ENCODE peak calls at places on chromosomes 2 and 18, in six cellular contexts. E is K562, V is GM23338, K is HCT116, D is SK-N-SH, Q is HepG2. G is an unnamed sample.

GRCh38 chr2:72116081-72116533 is 31.6 kb downstream of the CYP26B1 start:
- DNase-seq in K (no peak), D (peak; percentile 44), V (peak; percentile 73), Q (no peak), E (peak; percentile 38), G (no peak)

GRCh38 chr2:221104391-221104811 is 467.7 kb downstream of the EPHA4 start:
- DNase-seq in V (peak; percentile 41), K (no peak), E (no peak), D (no peak), Q (no peak), G (no peak)

GRCh38 chr2:36371963-36372391 is 16.4 kb downstream of the CRIM1 start:
- DNase-seq in V (peak; percentile 80), D (no peak), K (no peak), Q (peak; percentile 73), E (no peak), G (no peak)

GRCh38 chr2:7661532-7661931 is 744.3 kb downstream of the RNF144A start:
- DNase-seq in Q (no peak), K (no peak), V (no peak), E (no peak), D (no peak), G (no peak)

GRCh38 chr2:23420840-23421476 is 36.0 kb downstream of the KLHL29 start:
- DNase-seq in D (peak; percentile 43), K (no peak), Q (no peak), E (no peak), V (no peak), G (no peak)

GRCh38 chr2:611519-611918 is 65.7 kb downstream of the TMEM18 start:
- DNase-seq in K (no peak), V (no peak), E (no peak), D (no peak), Q (no peak), G (no peak)

GRCh38 chr2:44941551-44942234 is at the start of gene SIX3:
- DNase-seq in E (no peak), K (peak; percentile 79), V (peak; percentile 78), D (peak; percentile 89), Q (no peak), G (no peak)

GRCh38 chr2:189548686-189549439 is 31.7 kb downstream of the SLC40A1 start:
- DNase-seq in K (no peak), V (no peak), Q (peak; percentile 79), D (no peak), E (peak; percentile 11), G (no peak)

GRCh38 chr2:47656715-47657600 is 126.0 kb upstream of the MSH6 start:
- DNase-seq in Q (no peak), V (no peak), D (no peak), K (no peak), E (no peak), G (no peak)

GRCh38 chr2:224126001-224126400 is 86.9 kb upstream of the SERPINE2 start:
- DNase-seq in D (no peak), E (no peak), K (no peak), Q (no peak), V (peak; percentile 31), G (no peak)

GRCh38 chr2:71694501-71695234 is 241.3 kb downstream of the DYSF start:
- DNase-seq in V (peak; percentile 82), E (no peak), K (no peak), Q (no peak), D (no peak), G (no peak)

GRCh38 chr18:57550510-57550909 is 36.0 kb downstream of the FECH start:
- DNase-seq in V (no peak), K (no peak), Q (no peak), E (no peak), D (no peak), G (no peak)

GRCh38 chr18:22165603-22166069 is 3.8 kb upstream of the GATA6 start:
- DNase-seq in Q (no peak), E (no peak), K (no peak), D (no peak), V (no peak), G (no peak)

GRCh38 chr2:186543561-186544131 is 46.2 kb upstream of the ITGAV start:
- DNase-seq in D (no peak), Q (no peak), K (no peak), E (no peak), V (peak; percentile 12), G (no peak)

GRCh38 chr2:36566887-36567286 is 31.1 kb downstream of the FEZ2 start:
- DNase-seq in E (no peak), D (no peak), Q (no peak), K (no peak), V (no peak), G (no peak)

GRCh38 chr18:76338088-76338487 is 157.0 kb downstream of the ZNF516 start:
- DNase-seq in V (no peak), D (no peak), K (no peak), Q (no peak), E (no peak), G (no peak)

GRCh38 chr2:97953867-97954266 is 41.9 kb downstream of the TMEM131 start:
- DNase-seq in Q (no peak), D (no peak), V (no peak), E (no peak), K (no peak), G (no peak)

GRCh38 chr2:51387235-51387634 is 355.3 kb upstream of the NRXN1 start:
- DNase-seq in D (no peak), E (no peak), V (no peak), Q (no peak), K (no peak), G (no peak)

GRCh38 chr2:189300917-189301316 is 121.4 kb upstream of the COL5A2 start:
- DNase-seq in D (no peak), K (no peak), V (no peak), Q (no peak), E (no peak), G (no peak)

GRCh38 chr2:208031608-208032019 is 6.3 kb upstream of the PLEKHM3 start:
- DNase-seq in E (no peak), D (no peak), V (no peak), K (no peak), Q (peak; percentile 92), G (peak; percentile 73)

GRCh38 chr2:45651415-45652089 is at the start of gene PRKCE:
- DNase-seq in K (no peak), D (peak; percentile 91), Q (no peak), V (peak; percentile 58), E (no peak), G (no peak)

GRCh38 chr2:231425811-231426703 is 30.5 kb downstream of the B3GNT7 start:
- DNase-seq in Q (no peak), E (no peak), D (no peak), K (no peak), V (peak; percentile 25), G (no peak)

GRCh38 chr2:171480908-171481307 is 41.4 kb upstream of the CYBRD1 start:
- DNase-seq in D (no peak), V (no peak), K (no peak), E (no peak), Q (no peak), G (no peak)

DNA sequence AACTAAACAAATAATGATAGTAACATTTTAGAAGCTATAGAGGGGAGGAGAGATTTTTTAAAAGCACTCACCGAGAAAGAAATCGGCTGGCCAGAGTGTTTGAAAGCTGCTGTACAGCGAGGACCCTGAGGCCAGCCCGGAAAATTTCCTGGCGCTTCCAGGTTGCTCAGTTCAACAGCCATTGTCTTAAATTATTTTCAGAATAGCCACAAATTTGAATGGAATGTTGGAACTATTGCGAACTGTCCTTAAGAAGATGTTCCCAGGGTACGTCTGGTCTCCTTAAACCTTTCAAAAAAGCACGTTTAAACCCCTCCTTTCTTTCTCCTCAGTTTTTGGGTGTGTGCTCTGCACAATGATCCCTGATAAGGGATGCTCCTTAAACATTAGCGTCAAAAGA is 14.4 kb upstream of the LPIN2 start:
- DNase-seq in E (no peak), D (no peak), K (no peak), V (no peak), Q (no peak), G (no peak)
- TF ChIP-seq REST in E (no peak), D (no peak), K (no peak), V (no peak), Q (no peak), G (no peak)

GRCh38 chr2:31269087-31269486 is 35.1 kb downstream of the EHD3 start:
- DNase-seq in E (no peak), V (no peak), D (no peak), Q (no peak), K (no peak), G (no peak)

GRCh38 chr2:31265234-31265633 is 31.3 kb downstream of the EHD3 start:
- DNase-seq in V (no peak), K (no peak), D (no peak), E (no peak), Q (no peak), G (no peak)

GRCh38 chr2:31268344-31268743 is 34.4 kb downstream of the EHD3 start:
- DNase-seq in E (no peak), K (no peak), D (no peak), V (peak; percentile 28), Q (no peak), G (no peak)

GRCh38 chr2:31267437-31268120 is 33.6 kb downstream of the EHD3 start:
- DNase-seq in V (no peak), E (no peak), K (no peak), D (no peak), Q (no peak), G (no peak)

DNA sequence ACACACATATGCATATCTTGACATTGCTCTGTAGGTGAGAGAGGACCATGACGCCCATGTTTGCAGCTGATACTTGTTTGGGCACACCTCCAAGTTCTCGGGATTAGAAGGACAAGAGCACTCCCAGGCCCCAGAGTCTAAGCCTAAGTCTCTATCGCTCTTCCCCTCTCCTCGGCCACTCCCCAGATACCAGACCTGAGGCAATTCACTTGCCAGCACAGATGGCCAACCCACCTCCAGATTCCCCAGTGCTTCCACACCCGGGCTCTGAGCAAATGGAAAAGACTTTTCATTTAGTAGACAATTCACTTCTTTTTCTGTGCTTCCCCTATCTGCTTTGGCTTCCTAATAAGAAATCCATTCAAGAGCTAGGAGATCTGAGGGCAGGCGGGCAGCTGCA is 32.9 kb downstream of the EHD3 start:
- DNase-seq in D (no peak), Q (no peak), E (no peak), V (no peak), K (no peak), G (no peak)
- H3K27me3 ChIP-seq in D (no peaks in the 10 kb centered on the region), Q (peaks cover 1% of the 10 kb centered on the region), E (no peaks in the 10 kb centered on the region), V (no peaks in the 10 kb centered on the region), K (no peaks in the 10 kb centered on the region), G (no peaks in the 10 kb centered on the region)

DNA sequence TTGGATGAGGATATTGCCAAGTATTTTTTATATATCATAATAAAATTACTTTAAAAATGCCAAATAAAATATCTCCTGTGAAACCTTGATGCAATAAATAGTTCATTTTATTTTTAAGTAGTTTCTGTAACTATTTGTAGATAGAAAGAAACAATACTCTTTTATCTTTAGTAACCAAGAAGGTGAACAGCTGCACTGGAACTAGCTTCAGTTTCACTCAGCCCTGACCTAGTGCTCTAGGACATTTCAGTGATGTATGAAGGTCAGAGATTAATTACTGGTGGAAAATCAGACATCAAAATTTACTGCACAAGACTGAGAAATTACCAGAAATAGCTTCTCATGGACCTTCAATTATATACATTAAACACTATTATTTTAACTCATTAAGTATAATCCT is 1305.0 kb downstream of the CNTNAP5 start:
- DNase-seq in D (no peak), E (no peak), Q (no peak), V (no peak), K (no peak), G (no peak)
- TF ChIP-seq REST in D (no peak), E (no peak), Q (no peak), V (no peak), K (no peak), G (no peak)

DNA sequence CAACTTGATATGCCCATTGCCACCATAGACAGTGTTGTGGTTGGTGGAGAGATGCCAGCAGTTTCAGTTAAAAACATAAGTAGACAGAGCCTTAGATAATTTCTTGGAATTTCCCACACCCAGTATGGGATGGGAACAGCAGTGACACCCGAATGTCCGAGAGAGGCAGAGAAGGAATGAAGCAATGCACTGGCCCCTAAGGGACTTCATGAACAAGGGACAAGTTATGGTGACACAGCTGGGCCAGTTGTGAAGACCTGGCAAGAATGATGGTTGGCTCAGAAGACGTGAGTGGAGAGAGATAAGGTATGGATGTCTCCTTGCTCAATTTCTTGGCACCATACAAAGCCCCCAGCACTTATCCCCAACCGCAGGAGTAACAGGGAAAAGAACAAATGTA is 165.2 kb upstream of the APCDD1 start:
- DNase-seq in V (no peak), E (no peak), K (no peak), Q (no peak), D (no peak), G (no peak)
- H3K27me3 ChIP-seq in V (no peaks in the 10 kb centered on the region), E (peaks cover 9% of the 10 kb centered on the region), K (peaks cover 5% of the 10 kb centered on the region), Q (no peaks in the 10 kb centered on the region), D (no peaks in the 10 kb centered on the region), G (no peaks in the 10 kb centered on the region)

G was measured in HL-60.